ENCODE peak calls at places on chromosomes 1 and 21, in six cellular contexts. G is choroid plexus epithelial cell; H is T-helper 1 cell; P is central memory CD4-positive, alpha-beta T cell; E is mesothelial cell of epicardium; O is NCI-H226. L is an unnamed sample.

GRCh38 chr1:56002272-56002671 is 577.1 kb downstream of the PLPP3 start:
- DNase-seq in G (no peak), H (no peak), P (no peak), E (no peak), O (no peak), L (no peak)

GRCh38 chr1:212746546-212746945 is 45.0 kb downstream of the NSL1 start:
- DNase-seq in G (no peak), H (no peak), P (no peak), E (no peak), O (no peak), L (no peak)

GRCh38 chr1:156691665-156692408 is 13.5 kb downstream of the CRABP2 start:
- DNase-seq in G (peak), H (no peak), P (no peak), E (no peak), O (peak), L (no peak)

GRCh38 chr1:34794001-34794789 is 1.4 kb downstream of the GJA4 start:
- DNase-seq in G (no peak), H (no peak), P (no peak), E (no peak), O (no peak), L (no peak)

GRCh38 chr1:218460367-218460766 is 115.2 kb downstream of the TGFB2 start:
- DNase-seq in G (peak), H (no peak), P (no peak), E (no peak), O (peak), L (no peak)

GRCh38 chr1:36705629-36706028 is 222.9 kb upstream of the CSF3R start:
- DNase-seq in G (no peak), H (no peak), P (no peak), E (no peak), O (no peak), L (no peak)

GRCh38 chr1:63909511-63909910 is 135.7 kb downstream of the ROR1 start:
- DNase-seq in G (no peak), H (no peak), P (no peak), E (no peak), O (no peak), L (no peak)

GRCh38 chr1:108570128-108570527 is 10.2 kb downstream of the EEIG2 start:
- DNase-seq in G (peak), H (peak), P (peak), E (no peak), O (no peak), L (no peak)

GRCh38 chr21:45294509-45295291 is 7.0 kb upstream of the POFUT2 start:
- DNase-seq in G (peak), H (no peak), P (no peak), E (peak), O (no peak), L (no peak)

GRCh38 chr1:201709564-201710295 is 119.2 kb upstream of the IPO9 start:
- DNase-seq in G (peak), H (peak), P (peak), E (peak), O (peak), L (no peak)

GRCh38 chr1:213332491-213332890 is 281.4 kb downstream of the RPS6KC1 start:
- DNase-seq in G (no peak), H (no peak), P (no peak), E (no peak), O (no peak), L (no peak)

GRCh38 chr21:16071082-16071481 is 341.3 kb downstream of the USP25 start:
- DNase-seq in G (peak), H (no peak), P (no peak), E (no peak), O (no peak), L (no peak)

GRCh38 chr1:28197682-28198415 is 21.4 kb upstream of the PTAFR start:
- DNase-seq in G (no peak), H (no peak), P (no peak), E (no peak), O (no peak), L (no peak)

GRCh38 chr1:93817819-93818569 is 61.0 kb downstream of the DNTTIP2 start:
- DNase-seq in G (no peak), H (peak), P (peak), E (no peak), O (no peak), L (no peak)

GRCh38 chr1:46587072-46587471 is 17.0 kb downstream of the MKNK1 start:
- DNase-seq in G (no peak), H (no peak), P (no peak), E (no peak), O (no peak), L (no peak)

GRCh38 chr1:173549813-173550212 is 53.1 kb downstream of the SLC9C2 start:
- DNase-seq in G (no peak), H (no peak), P (no peak), E (no peak), O (no peak), L (no peak)

GRCh38 chr1:23751050-23751814 is 8.0 kb downstream of the ELOA start:
- DNase-seq in G (peak), H (peak), P (peak), E (no peak), O (peak), L (no peak)

GRCh38 chr1:236099622-236100021 is 34.7 kb upstream of the NID1 start:
- DNase-seq in G (peak), H (no peak), P (no peak), E (no peak), O (no peak), L (no peak)

GRCh38 chr1:115134850-115135484 is 45.7 kb upstream of the TSPAN2 start:
- DNase-seq in G (peak), H (no peak), P (no peak), E (no peak), O (peak), L (no peak)

GRCh38 chr1:9235123-9235513 is 544 bp downstream of the H6PD start:
- DNase-seq in G (peak), H (no peak), P (no peak), E (no peak), O (peak), L (no peak)

GRCh38 chr1:5811419-5811818 is 180.8 kb downstream of the NPHP4 start:
- DNase-seq in G (no peak), H (no peak), P (no peak), E (no peak), O (no peak), L (no peak)

GRCh38 chr1:6241887-6242740 is 1.9 kb upstream of the HES3 start:
- DNase-seq in G (peak), H (no peak), P (no peak), E (no peak), O (no peak), L (no peak)

L was measured in RWPE2.